ENCODE peak calls at places on chromosome 13, in five cellular contexts. P is substantia nigra; D is myocyte; M is stimulated activated CD8-positive, alpha-beta memory T cell treated with anti-CD3 and anti-CD28 coated beads, Interleukin-4, amount 100 ng/mL, for 1 hour; O is stimulated activated CD4-positive, alpha-beta T cell treated with anti-CD3 and anti-CD28 coated beads, Interleukin-1b, Interleukin-23, amount 100 ng/mL, for 24 hours. Z is an unnamed sample.

GRCh38 chr13:60647547-60647946 is 250.5 kb downstream of the TDRD3 start:
- DNase-seq in P (no peak), D (no peak), M (no peak), O (no peak), Z (no peak)

GRCh38 chr13:74758188-74758587 is 624.0 kb upstream of the KLF12 start:
- DNase-seq in P (no peak), D (no peak), M (no peak), O (no peak), Z (no peak)

GRCh38 chr13:29059837-29060236 is 239.7 kb downstream of the MTUS2 start:
- DNase-seq in P (no peak), D (no peak), M (no peak), O (no peak), Z (no peak)

GRCh38 chr13:111912991-111913781 is 153.8 kb upstream of the SOX1 start:
- DNase-seq in P (no peak), D (no peak), M (no peak), O (no peak), Z (peak)

GRCh38 chr13:59360916-59361315 is 802.8 kb downstream of the DIAPH3 start:
- DNase-seq in P (no peak), D (no peak), M (no peak), O (no peak), Z (no peak)

GRCh38 chr13:113109151-113110047 is 3.8 kb downstream of the F7 start:
- DNase-seq in P (no peak), D (no peak), M (no peak), O (no peak), Z (no peak)

GRCh38 chr13:59354665-59355064 is 809.1 kb downstream of the DIAPH3 start:
- DNase-seq in P (no peak), D (no peak), M (no peak), O (no peak), Z (no peak)

GRCh38 chr13:52921194-52921593 is 72.8 kb upstream of the PCDH8 start:
- DNase-seq in P (no peak), D (no peak), M (no peak), O (no peak), Z (no peak)

GRCh38 chr13:52738719-52739467 is 727 bp downstream of the CNMD start:
- DNase-seq in P (peak), D (peak), M (no peak), O (peak), Z (no peak)

GRCh38 chr13:29844441-29844840 is 6.0 kb downstream of the UBL3 start:
- DNase-seq in P (no peak), D (no peak), M (no peak), O (no peak), Z (no peak)

GRCh38 chr13:79455331-79455730 is 25.6 kb upstream of the NDFIP2 start:
- DNase-seq in P (no peak), D (peak), M (no peak), O (no peak), Z (no peak)

GRCh38 chr13:33745370-33746324 is 72.3 kb upstream of the RFC3 start:
- DNase-seq in P (no peak), D (no peak), M (no peak), O (no peak), Z (no peak)

GRCh38 chr13:97028441-97029299 is 34.4 kb upstream of the OXGR1 start:
- DNase-seq in P (peak), D (peak), M (peak), O (peak), Z (no peak)

GRCh38 chr13:79477968-79478367 is 3.0 kb upstream of the NDFIP2 start:
- DNase-seq in P (no peak), D (peak), M (no peak), O (no peak), Z (no peak)

GRCh38 chr13:51912091-51912490 is 50.3 kb downstream of the CCDC70 start:
- DNase-seq in P (peak), D (peak), M (no peak), O (no peak), Z (no peak)

GRCh38 chr13:85806553-85807175 is 7.4 kb upstream of the SLITRK6 start:
- DNase-seq in P (no peak), D (peak), M (no peak), O (no peak), Z (no peak)

GRCh38 chr13:30071890-30072817 is 221.7 kb upstream of the UBL3 start:
- DNase-seq in P (no peak), D (no peak), M (no peak), O (no peak), Z (no peak)

GRCh38 chr13:46160065-46160464 is 21.9 kb downstream of the LCP1 start:
- DNase-seq in P (no peak), D (no peak), M (no peak), O (no peak), Z (no peak)

GRCh38 chr13:41864658-41865057 is 96.3 kb downstream of the VWA8 start:
- DNase-seq in P (no peak), D (no peak), M (no peak), O (no peak), Z (no peak)

GRCh38 chr13:37510441-37510840 is 88.1 kb downstream of the POSTN start:
- DNase-seq in P (no peak), D (peak), M (no peak), O (no peak), Z (no peak)

GRCh38 chr13:67227131-67227983 is 2.8 kb downstream of the PCDH9 start:
- DNase-seq in P (no peak), D (no peak), M (no peak), O (no peak), Z (no peak)

GRCh38 chr13:24207841-24208240 is 47.3 kb downstream of the SPATA13 start:
- DNase-seq in P (no peak), D (no peak), M (no peak), O (no peak), Z (no peak)

GRCh38 chr13:23859455-23859854 is 29.7 kb downstream of the MIPEP start:
- DNase-seq in P (no peak), D (no peak), M (no peak), O (no peak), Z (no peak)

GRCh38 chr13:95301947-95302386 is 716 bp upstream of the ABCC4 start:
- DNase-seq in P (no peak), D (no peak), M (no peak), O (peak), Z (peak)

GRCh38 chr13:20350380-20350763 is 118.3 kb upstream of the GJB6 start:
- DNase-seq in P (no peak), D (no peak), M (no peak), O (no peak), Z (no peak)

GRCh38 chr13:20441879-20442278 is 83.8 kb downstream of the CRYL1 start:
- DNase-seq in P (no peak), D (no peak), M (no peak), O (no peak), Z (no peak)

GRCh38 chr13:54768214-54768613 is 1739.6 kb downstream of the OLFM4 start:
- DNase-seq in P (no peak), D (no peak), M (no peak), O (no peak), Z (no peak)

GRCh38 chr13:57630661-57631606 is 610 bp upstream of the PCDH17 start:
- DNase-seq in P (peak), D (peak), M (no peak), O (no peak), Z (no peak)

GRCh38 chr13:32781906-32782305 is 195.7 kb downstream of the PDS5B start:
- DNase-seq in P (no peak), D (no peak), M (no peak), O (no peak), Z (no peak)

GRCh38 chr13:40550130-40550529 is 116.3 kb downstream of the FOXO1 start:
- DNase-seq in P (no peak), D (no peak), M (no peak), O (no peak), Z (no peak)

GRCh38 chr13:63843766-63844699 is 2428.4 kb upstream of the PCDH20 start:
- DNase-seq in P (no peak), D (no peak), M (no peak), O (no peak), Z (no peak)

GRCh38 chr13:73715910-73716257 is 418.3 kb downstream of the KLF12 start:
- DNase-seq in P (no peak), D (peak), M (no peak), O (no peak), Z (no peak)

GRCh38 chr13:109720758-109721184 is 65.6 kb downstream of the IRS2 start:
- DNase-seq in P (no peak), D (no peak), M (no peak), O (no peak), Z (no peak)